ENCODE peak calls at places on chromosomes 6 and 20, in ten cellular contexts. S is B cell; R is stimulated activated CD8-positive, alpha-beta memory T cell treated with anti-CD3 and anti-CD28 coated beads, Interleukin-4, amount 100 ng/mL, for 4 hours; U is stimulated activated naive B cell treated with anti-CD40 and anti-IgM and Interleukin-4, amounts not matched to agents 10 μg/mL and 1 μg/mL and 100 μg/mL, for 72 hours; E is choroid plexus epithelial cell; D is HS-5; A is HFF-Myc; G is M059J; Z is endothelial cell; O is pancreas. P is an unnamed sample.

GRCh38 chr6:132252113-132252512 is 149.2 kb downstream of the MOXD1 start:
- DNase-seq in S (no peak), R (no peak), U (no peak), E (no peak), D (no peak), A (no peak), G (no peak), Z (no peak), O (no peak), P (no peak)

GRCh38 chr6:167849846-167850459 is 23.2 kb downstream of the AFDN start:
- DNase-seq in S (no peak), R (no peak), U (no peak), E (peak; percentile 78), D (no peak), A (no peak), G (peak; percentile 90), Z (no peak), O (no peak), P (no peak)

GRCh38 chr6:156582509-156582992 is 194.6 kb upstream of the ARID1B start:
- DNase-seq in S (no peak), R (no peak), U (no peak), E (no peak), D (no peak), A (no peak), G (no peak), Z (no peak), O (no peak), P (no peak)

GRCh38 chr6:38797391-38797790 is 82.3 kb downstream of the DNAH8 start:
- DNase-seq in S (no peak), R (no peak), U (no peak), E (no peak), D (no peak), A (no peak), G (no peak), Z (no peak), O (no peak), P (no peak)

GRCh38 chr20:50729925-50730764 is 1.2 kb upstream of the PARD6B start:
- DNase-seq in S (no peak), R (no peak), U (no peak), E (peak; percentile 50), D (peak; percentile 68), A (no peak), G (peak; percentile 73), Z (no peak), O (peak; percentile 58), P (no peak)

GRCh38 chr6:81450180-81450579 is 302.3 kb downstream of the TENT5A start:
- DNase-seq in S (no peak), R (no peak), U (no peak), E (peak; percentile 5), D (peak; percentile 38), A (peak; percentile 70), G (peak; percentile 65), Z (no peak), O (no peak), P (no peak)

GRCh38 chr6:33566182-33567084 is 13.6 kb downstream of the BAK1 start:
- DNase-seq in S (no peak), R (no peak), U (no peak), E (no peak), D (no peak), A (no peak), G (peak; percentile 40), Z (no peak), O (no peak), P (no peak)

GRCh38 chr6:73079978-73080377 is 145.3 kb downstream of the KHDC1L start:
- DNase-seq in S (no peak), R (no peak), U (no peak), E (peak; percentile 2), D (no peak), A (no peak), G (peak; percentile 79), Z (no peak), O (no peak), P (no peak)

GRCh38 chr6:30842754-30843610 is 41.3 kb upstream of the DDR1 start:
- DNase-seq in S (no peak), R (no peak), U (no peak), E (peak; percentile 74), D (no peak), A (no peak), G (no peak), Z (no peak), O (peak; percentile 11), P (no peak)